ENCODE peak calls at places on chromosomes 12 and 14, in ten cellular contexts. One of them, this sample, is unnamed.

GRCh38 chr14:57362356-57362755 is 28.0 kb upstream of the NAA30 start:
- DNase-seq in pancreas: no peak
- DNase-seq in WERI-Rb-1: no peak
- DNase-seq in IMR-90: no peak
- DNase-seq in PC-9: peak
- DNase-seq in OCI-LY7: no peak
- DNase-seq in osteoblast: no peak
- DNase-seq in astrocyte: peak
- DNase-seq in left ventricle myocardium inferior: no peak
- DNase-seq in foreskin keratinocyte: no peak
- DNase-seq in this sample: no peak

GRCh38 chr12:93010461-93010860 is 81.4 kb upstream of the EEA1 start:
- DNase-seq in pancreas: no peak
- DNase-seq in WERI-Rb-1: no peak
- DNase-seq in IMR-90: no peak
- DNase-seq in PC-9: no peak
- DNase-seq in OCI-LY7: no peak
- DNase-seq in osteoblast: no peak
- DNase-seq in astrocyte: no peak
- DNase-seq in left ventricle myocardium inferior: no peak
- DNase-seq in foreskin keratinocyte: no peak
- DNase-seq in this sample: no peak

GRCh38 chr14:39175445-39176262 is 600 bp downstream of the PNN start:
- DNase-seq in pancreas: no peak
- DNase-seq in WERI-Rb-1: peak
- DNase-seq in IMR-90: peak
- DNase-seq in PC-9: no peak
- DNase-seq in OCI-LY7: peak
- DNase-seq in osteoblast: peak
- DNase-seq in astrocyte: peak
- DNase-seq in left ventricle myocardium inferior: peak
- DNase-seq in foreskin keratinocyte: peak
- DNase-seq in this sample: peak

GRCh38 chr12:52279683-52280318 is 5.4 kb downstream of the KRT86 start:
- DNase-seq in pancreas: peak
- DNase-seq in WERI-Rb-1: no peak
- DNase-seq in IMR-90: peak
- DNase-seq in PC-9: peak
- DNase-seq in OCI-LY7: no peak
- DNase-seq in osteoblast: peak
- DNase-seq in astrocyte: peak
- DNase-seq in left ventricle myocardium inferior: no peak
- DNase-seq in foreskin keratinocyte: peak
- DNase-seq in this sample: no peak

GRCh38 chr12:55743131-55743921 is 404 bp downstream of the GDF11 start:
- DNase-seq in pancreas: peak
- DNase-seq in WERI-Rb-1: peak
- DNase-seq in IMR-90: peak
- DNase-seq in PC-9: peak
- DNase-seq in OCI-LY7: peak
- DNase-seq in osteoblast: peak
- DNase-seq in astrocyte: peak
- DNase-seq in left ventricle myocardium inferior: peak
- DNase-seq in foreskin keratinocyte: no peak
- DNase-seq in this sample: peak

GRCh38 chr14:52013984-52014600 is 24.7 kb downstream of the RTRAF start:
- DNase-seq in pancreas: no peak
- DNase-seq in WERI-Rb-1: peak
- DNase-seq in IMR-90: no peak
- DNase-seq in PC-9: no peak
- DNase-seq in OCI-LY7: peak
- DNase-seq in osteoblast: no peak
- DNase-seq in astrocyte: no peak
- DNase-seq in left ventricle myocardium inferior: peak
- DNase-seq in foreskin keratinocyte: no peak
- DNase-seq in this sample: no peak

GRCh38 chr12:112964067-112964670 is 14.2 kb upstream of the OAS2 start:
- DNase-seq in pancreas: no peak
- DNase-seq in WERI-Rb-1: no peak
- DNase-seq in IMR-90: no peak
- DNase-seq in PC-9: no peak
- DNase-seq in OCI-LY7: no peak
- DNase-seq in osteoblast: no peak
- DNase-seq in astrocyte: no peak
- DNase-seq in left ventricle myocardium inferior: no peak
- DNase-seq in foreskin keratinocyte: no peak
- DNase-seq in this sample: no peak

GRCh38 chr14:101458536-101459391 is 102.5 kb upstream of the DIO3 start:
- DNase-seq in pancreas: no peak
- DNase-seq in WERI-Rb-1: no peak
- DNase-seq in IMR-90: no peak
- DNase-seq in PC-9: no peak
- DNase-seq in OCI-LY7: no peak
- DNase-seq in osteoblast: no peak
- DNase-seq in astrocyte: no peak
- DNase-seq in left ventricle myocardium inferior: no peak
- DNase-seq in foreskin keratinocyte: no peak
- DNase-seq in this sample: no peak

GRCh38 chr12:52230364-52231281 is 2.4 kb upstream of the KRT7 start:
- DNase-seq in pancreas: peak
- DNase-seq in WERI-Rb-1: no peak
- DNase-seq in IMR-90: peak
- DNase-seq in PC-9: peak
- DNase-seq in OCI-LY7: no peak
- DNase-seq in osteoblast: peak
- DNase-seq in astrocyte: peak
- DNase-seq in left ventricle myocardium inferior: peak
- DNase-seq in foreskin keratinocyte: peak
- DNase-seq in this sample: peak

GRCh38 chr14:104970231-104971068 is 7.7 kb downstream of the AHNAK2 start:
- DNase-seq in pancreas: no peak
- DNase-seq in WERI-Rb-1: peak
- DNase-seq in IMR-90: peak
- DNase-seq in PC-9: peak
- DNase-seq in OCI-LY7: no peak
- DNase-seq in osteoblast: peak
- DNase-seq in astrocyte: peak
- DNase-seq in left ventricle myocardium inferior: peak
- DNase-seq in foreskin keratinocyte: peak
- DNase-seq in this sample: peak

GRCh38 chr12:90695415-90695814 is 259.6 kb downstream of the CCER1 start:
- DNase-seq in pancreas: no peak
- DNase-seq in WERI-Rb-1: no peak
- DNase-seq in IMR-90: peak
- DNase-seq in PC-9: no peak
- DNase-seq in OCI-LY7: no peak
- DNase-seq in osteoblast: no peak
- DNase-seq in astrocyte: no peak
- DNase-seq in left ventricle myocardium inferior: no peak
- DNase-seq in foreskin keratinocyte: peak
- DNase-seq in this sample: no peak
- TF ChIP-seq CTCF in pancreas: no peak
- TF ChIP-seq CTCF in WERI-Rb-1: no peak
- TF ChIP-seq CTCF in IMR-90: peak
- TF ChIP-seq CTCF in PC-9: no peak
- TF ChIP-seq CTCF in OCI-LY7: no peak
- TF ChIP-seq CTCF in osteoblast: peak
- TF ChIP-seq CTCF in astrocyte: peak
- TF ChIP-seq CTCF in left ventricle myocardium inferior: peak
- TF ChIP-seq CTCF in foreskin keratinocyte: peak
- TF ChIP-seq CTCF in this sample: peak

GRCh38 chr14:102665665-102666064 is 73.2 kb downstream of the RCOR1 start:
- DNase-seq in pancreas: no peak
- DNase-seq in WERI-Rb-1: no peak
- DNase-seq in IMR-90: no peak
- DNase-seq in PC-9: no peak
- DNase-seq in OCI-LY7: no peak
- DNase-seq in osteoblast: no peak
- DNase-seq in astrocyte: no peak
- DNase-seq in left ventricle myocardium inferior: no peak
- DNase-seq in foreskin keratinocyte: no peak
- DNase-seq in this sample: no peak
- H3K27ac ChIP-seq in pancreas: no peak
- H3K27ac ChIP-seq in WERI-Rb-1: no peak
- H3K27ac ChIP-seq in IMR-90: no peak
- H3K27ac ChIP-seq in PC-9: no peak
- H3K27ac ChIP-seq in OCI-LY7: no peak
- H3K27ac ChIP-seq in osteoblast: no peak
- H3K27ac ChIP-seq in astrocyte: no peak
- H3K27ac ChIP-seq in left ventricle myocardium inferior: no peak
- H3K27ac ChIP-seq in foreskin keratinocyte: no peak
- H3K27ac ChIP-seq in this sample: no peak

GRCh38 chr14:40371011-40371410 is 938.8 kb upstream of the FBXO33 start:
- DNase-seq in pancreas: no peak
- DNase-seq in WERI-Rb-1: no peak
- DNase-seq in IMR-90: no peak
- DNase-seq in PC-9: no peak
- DNase-seq in OCI-LY7: no peak
- DNase-seq in osteoblast: no peak
- DNase-seq in astrocyte: no peak
- DNase-seq in left ventricle myocardium inferior: no peak
- DNase-seq in foreskin keratinocyte: no peak
- DNase-seq in this sample: no peak
- TF ChIP-seq CTCF in pancreas: no peak
- TF ChIP-seq CTCF in WERI-Rb-1: no peak
- TF ChIP-seq CTCF in IMR-90: no peak
- TF ChIP-seq CTCF in PC-9: no peak
- TF ChIP-seq CTCF in OCI-LY7: no peak
- TF ChIP-seq CTCF in osteoblast: no peak
- TF ChIP-seq CTCF in astrocyte: no peak
- TF ChIP-seq CTCF in left ventricle myocardium inferior: no peak
- TF ChIP-seq CTCF in foreskin keratinocyte: no peak
- TF ChIP-seq CTCF in this sample: no peak

GRCh38 chr14:85437143-85437542 is 92.8 kb upstream of the FLRT2 start:
- DNase-seq in pancreas: peak
- DNase-seq in WERI-Rb-1: no peak
- DNase-seq in IMR-90: peak
- DNase-seq in PC-9: no peak
- DNase-seq in OCI-LY7: no peak
- DNase-seq in osteoblast: peak
- DNase-seq in astrocyte: peak
- DNase-seq in left ventricle myocardium inferior: no peak
- DNase-seq in foreskin keratinocyte: peak
- DNase-seq in this sample: peak
- H3K27ac ChIP-seq in pancreas: peak
- H3K27ac ChIP-seq in WERI-Rb-1: no peak
- H3K27ac ChIP-seq in IMR-90: no peak
- H3K27ac ChIP-seq in PC-9: no peak
- H3K27ac ChIP-seq in OCI-LY7: no peak
- H3K27ac ChIP-seq in osteoblast: no peak
- H3K27ac ChIP-seq in astrocyte: peak
- H3K27ac ChIP-seq in left ventricle myocardium inferior: no peak
- H3K27ac ChIP-seq in foreskin keratinocyte: peak
- H3K27ac ChIP-seq in this sample: no peak

DNA sequence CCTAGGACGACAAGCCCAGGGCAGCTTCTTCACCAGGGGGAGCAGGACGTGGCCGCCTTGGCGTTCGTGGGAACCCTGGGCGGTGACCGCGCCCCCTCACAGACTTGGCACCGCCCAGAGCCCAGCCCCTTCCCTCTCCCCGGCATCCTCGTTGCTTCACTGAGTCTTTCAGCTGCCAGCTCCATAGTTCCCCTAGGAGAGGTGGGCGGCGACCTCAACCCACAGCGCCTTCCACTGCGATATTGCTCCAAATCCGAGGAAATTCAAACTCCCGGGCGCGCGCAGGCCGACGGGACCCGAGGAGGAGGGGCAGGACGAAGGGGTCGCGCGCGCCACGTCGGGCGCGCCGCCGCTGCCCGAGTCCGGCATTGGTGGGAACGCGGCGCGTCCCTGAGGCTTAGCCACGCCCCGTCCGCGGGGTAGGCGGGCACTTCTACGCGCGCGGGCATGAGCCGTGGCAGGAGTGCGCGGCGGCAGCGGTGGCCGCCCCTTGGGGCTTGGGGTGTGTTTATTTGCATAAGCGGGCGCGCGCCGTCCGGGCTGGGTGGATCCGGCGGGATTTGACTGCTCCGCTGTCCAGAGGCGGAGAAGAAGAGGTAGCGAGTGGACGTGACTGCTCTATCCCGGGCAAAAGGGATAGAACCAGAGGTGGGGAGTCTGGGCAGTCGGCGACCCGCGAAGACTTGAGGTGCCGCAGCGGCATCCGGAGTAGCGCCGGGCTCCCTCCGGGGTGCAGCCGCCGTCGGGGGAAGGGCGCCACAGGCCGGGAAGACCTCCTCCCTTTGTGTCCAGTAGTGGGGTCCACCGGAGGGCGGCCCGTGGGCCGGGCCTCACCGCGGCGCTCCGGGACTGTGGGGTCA is at the start of the genes APAF1 and IKBIP:
- DNase-seq in pancreas: peak
- DNase-seq in WERI-Rb-1: peak
- DNase-seq in IMR-90: peak
- DNase-seq in PC-9: peak
- DNase-seq in OCI-LY7: peak
- DNase-seq in osteoblast: peak
- DNase-seq in astrocyte: peak
- DNase-seq in left ventricle myocardium inferior: peak
- DNase-seq in foreskin keratinocyte: peak
- DNase-seq in this sample: peak
- TF ChIP-seq CTCF in pancreas: no peak
- TF ChIP-seq CTCF in WERI-Rb-1: no peak
- TF ChIP-seq CTCF in IMR-90: no peak
- TF ChIP-seq CTCF in PC-9: no peak
- TF ChIP-seq CTCF in OCI-LY7: no peak
- TF ChIP-seq CTCF in osteoblast: no peak
- TF ChIP-seq CTCF in astrocyte: no peak
- TF ChIP-seq CTCF in left ventricle myocardium inferior: no peak
- TF ChIP-seq CTCF in foreskin keratinocyte: no peak
- TF ChIP-seq CTCF in this sample: no peak

GRCh38 chr14:64974563-64974962 is 2.4 kb upstream of the RAB15 start:
- DNase-seq in pancreas: no peak
- DNase-seq in WERI-Rb-1: no peak
- DNase-seq in IMR-90: no peak
- DNase-seq in PC-9: no peak
- DNase-seq in OCI-LY7: no peak
- DNase-seq in osteoblast: no peak
- DNase-seq in astrocyte: no peak
- DNase-seq in left ventricle myocardium inferior: no peak
- DNase-seq in foreskin keratinocyte: no peak
- DNase-seq in this sample: no peak
- H3K27ac ChIP-seq in pancreas: no peak
- H3K27ac ChIP-seq in WERI-Rb-1: no peak
- H3K27ac ChIP-seq in IMR-90: no peak
- H3K27ac ChIP-seq in PC-9: no peak
- H3K27ac ChIP-seq in OCI-LY7: no peak
- H3K27ac ChIP-seq in osteoblast: no peak
- H3K27ac ChIP-seq in astrocyte: no peak
- H3K27ac ChIP-seq in left ventricle myocardium inferior: no peak
- H3K27ac ChIP-seq in foreskin keratinocyte: no peak
- H3K27ac ChIP-seq in this sample: no peak

This sample was measured in RWPE1.